ENCODE peak calls at places on chromosomes 4 and X, in five cellular contexts. One of them, this sample, is unnamed.

GRCh38 chr4:88275516-88275915 is 8.8 kb downstream of the PPM1K start:
- DNase-seq in smooth muscle cell of the brain vasculature: peak; percentile 29
- DNase-seq in stimulated activated CD8-positive, alpha-beta memory T cell treated with anti-CD3 and anti-CD28 coated beads, Interleukin-4, amount 100 ng/mL, for 24 hours: no peak
- DNase-seq in left colon: peak; percentile 24
- DNase-seq in fibroblast of pulmonary artery: no peak
- DNase-seq in this sample: no peak

GRCh38 chrX:104803219-104803618 is 237.2 kb downstream of the IL1RAPL2 start:
- DNase-seq in smooth muscle cell of the brain vasculature: no peak
- DNase-seq in stimulated activated CD8-positive, alpha-beta memory T cell treated with anti-CD3 and anti-CD28 coated beads, Interleukin-4, amount 100 ng/mL, for 24 hours: no peak
- DNase-seq in left colon: no peak
- DNase-seq in fibroblast of pulmonary artery: no peak
- DNase-seq in this sample: no peak

GRCh38 chrX:18995216-18995615 is 11.3 kb upstream of the PHKA2 start:
- DNase-seq in smooth muscle cell of the brain vasculature: no peak
- DNase-seq in stimulated activated CD8-positive, alpha-beta memory T cell treated with anti-CD3 and anti-CD28 coated beads, Interleukin-4, amount 100 ng/mL, for 24 hours: no peak
- DNase-seq in left colon: no peak
- DNase-seq in fibroblast of pulmonary artery: peak; percentile 50
- DNase-seq in this sample: peak; percentile 59

GRCh38 chr4:138204507-138204906 is 37.6 kb downstream of the SLC7A11 start:
- DNase-seq in smooth muscle cell of the brain vasculature: no peak
- DNase-seq in stimulated activated CD8-positive, alpha-beta memory T cell treated with anti-CD3 and anti-CD28 coated beads, Interleukin-4, amount 100 ng/mL, for 24 hours: no peak
- DNase-seq in left colon: peak; percentile 27
- DNase-seq in fibroblast of pulmonary artery: no peak
- DNase-seq in this sample: no peak

GRCh38 chr4:158122501-158122900 is 50.3 kb downstream of the GASK1B start:
- DNase-seq in smooth muscle cell of the brain vasculature: no peak
- DNase-seq in stimulated activated CD8-positive, alpha-beta memory T cell treated with anti-CD3 and anti-CD28 coated beads, Interleukin-4, amount 100 ng/mL, for 24 hours: no peak
- DNase-seq in left colon: no peak
- DNase-seq in fibroblast of pulmonary artery: peak; percentile 16
- DNase-seq in this sample: peak; percentile 27

GRCh38 chrX:39238017-39238416 is 436.8 kb downstream of the MID1IP1 start:
- DNase-seq in smooth muscle cell of the brain vasculature: no peak
- DNase-seq in stimulated activated CD8-positive, alpha-beta memory T cell treated with anti-CD3 and anti-CD28 coated beads, Interleukin-4, amount 100 ng/mL, for 24 hours: no peak
- DNase-seq in left colon: no peak
- DNase-seq in fibroblast of pulmonary artery: no peak
- DNase-seq in this sample: no peak

GRCh38 chr4:166284221-166284620 is 411.2 kb downstream of the TLL1 start:
- DNase-seq in smooth muscle cell of the brain vasculature: no peak
- DNase-seq in stimulated activated CD8-positive, alpha-beta memory T cell treated with anti-CD3 and anti-CD28 coated beads, Interleukin-4, amount 100 ng/mL, for 24 hours: no peak
- DNase-seq in left colon: no peak
- DNase-seq in fibroblast of pulmonary artery: no peak
- DNase-seq in this sample: no peak

GRCh38 chrX:386239-386767 is 404 bp downstream of the PPP2R3B start:
- DNase-seq in smooth muscle cell of the brain vasculature: no peak
- DNase-seq in stimulated activated CD8-positive, alpha-beta memory T cell treated with anti-CD3 and anti-CD28 coated beads, Interleukin-4, amount 100 ng/mL, for 24 hours: peak; percentile 52
- DNase-seq in left colon: peak; percentile 32
- DNase-seq in fibroblast of pulmonary artery: no peak
- DNase-seq in this sample: no peak